ENCODE peak calls at places on chromosomes 4 and X, in four cellular contexts. T, F, K and I are unnamed samples.

GRCh38 chr4:159298502-159298901 is 195.6 kb downstream of the RAPGEF2 start:
- DNase-seq in T (no peak), F (no peak), K (no peak), I (no peak)

GRCh38 chr4:71322425-71322824 is 16.4 kb upstream of the SLC4A4 start:
- DNase-seq in T (no peak), F (no peak), K (no peak), I (no peak)

GRCh38 chrX:43559643-43560042 is 96.5 kb upstream of the MAOA start:
- DNase-seq in T (peak), F (peak), K (peak), I (peak)

GRCh38 chrX:107420571-107420970 is 28.9 kb upstream of the FRMPD3 start:
- DNase-seq in T (no peak), F (no peak), K (no peak), I (no peak)

GRCh38 chr4:83677656-83678055 is 141.7 kb downstream of the GPAT3 start:
- DNase-seq in T (no peak), F (no peak), K (no peak), I (no peak)

GRCh38 chr4:122968227-122968812 is 45.9 kb upstream of the NUDT6 start:
- DNase-seq in T (no peak), F (no peak), K (no peak), I (no peak)

GRCh38 chr4:13535708-13536361 is 8.5 kb downstream of the NKX3-2 start:
- DNase-seq in T (no peak), F (no peak), K (no peak), I (no peak)

GRCh38 chr4:11743236-11743635 is 314.5 kb upstream of the HS3ST1 start:
- DNase-seq in T (no peak), F (no peak), K (no peak), I (no peak)

GRCh38 chrX:155028749-155029360 is 2.2 kb downstream of the FUNDC2 start:
- DNase-seq in T (no peak), F (no peak), K (no peak), I (no peak)

GRCh38 chr4:54473077-54473545 is 184.6 kb upstream of the KIT start:
- DNase-seq in T (no peak), F (peak), K (peak), I (peak)

GRCh38 chr4:155079866-155080265 is 128.6 kb upstream of the NPY2R start:
- DNase-seq in T (no peak), F (no peak), K (no peak), I (no peak)

GRCh38 chrX:48569958-48570357 is 4.3 kb upstream of the RBM3 start:
- DNase-seq in T (no peak), F (no peak), K (no peak), I (no peak)

GRCh38 chrX:13013353-13014110 is 30.9 kb downstream of the FAM9C start:
- DNase-seq in T (no peak), F (no peak), K (no peak), I (no peak)

GRCh38 chr4:15920723-15921591 is 17.6 kb downstream of the FGFBP1 start:
- DNase-seq in T (no peak), F (no peak), K (no peak), I (peak)

GRCh38 chr4:155590751-155591150 is 75.9 kb upstream of the GUCY1A1 start:
- DNase-seq in T (no peak), F (no peak), K (no peak), I (no peak)

GRCh38 chr4:61333490-61333889 is 133.4 kb downstream of the ADGRL3 start:
- DNase-seq in T (no peak), F (no peak), K (no peak), I (no peak)

GRCh38 chr4:47639531-47639930 is 154.5 kb downstream of the ATP10D start:
- DNase-seq in T (no peak), F (no peak), K (no peak), I (no peak)

DNA sequence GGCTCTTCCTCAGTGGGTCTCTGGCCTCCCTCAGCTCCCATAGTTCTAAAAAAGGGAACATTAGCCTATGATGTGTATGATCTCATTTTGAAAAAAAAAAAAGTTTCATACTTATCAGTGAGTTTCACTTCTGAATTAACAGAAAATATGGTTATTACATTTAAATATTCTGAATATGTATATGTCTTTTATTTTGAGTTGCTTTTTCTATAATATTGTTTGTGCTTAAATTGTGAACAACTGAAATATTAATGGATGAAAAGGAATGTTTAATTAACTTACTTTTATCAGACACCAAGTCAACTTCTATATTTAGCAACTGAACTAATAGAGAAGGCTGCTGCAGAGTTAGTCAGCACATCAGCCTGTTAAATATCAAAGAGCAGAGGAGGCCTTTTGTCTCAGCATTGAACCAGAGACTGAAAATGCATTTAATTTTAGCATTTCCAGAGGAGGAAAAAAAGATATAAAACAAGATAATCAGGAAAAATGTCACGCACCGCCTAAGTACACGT is 20.4 kb upstream of the FHL1 start:
- DNase-seq in T (no peak), F (no peak), K (no peak), I (no peak)
- TF ChIP-seq EP300 in T (no peak), F (no peak), K (no peak), I (no peak)

DNA sequence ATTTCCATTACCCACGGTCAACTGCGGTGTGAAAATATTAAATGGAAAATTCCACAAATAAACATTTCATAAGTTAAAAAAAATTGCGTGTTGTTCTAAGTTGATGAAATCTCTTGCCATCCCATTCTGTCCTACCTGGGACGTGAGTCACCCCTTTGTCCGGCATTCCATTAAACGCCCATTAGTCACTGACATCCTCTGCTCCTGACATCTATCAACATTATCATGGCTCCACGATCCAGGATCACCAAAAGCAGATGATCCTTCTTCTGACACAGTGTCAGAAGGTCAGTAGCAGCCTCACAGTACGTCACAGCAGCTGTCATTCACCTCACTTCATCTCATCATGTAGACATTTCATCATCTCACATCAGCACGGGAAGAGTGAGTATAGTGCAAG is 125.7 kb downstream of the ZNF827 start:
- DNase-seq in T (no peak), F (peak), K (no peak), I (no peak)
- TF ChIP-seq EP300 in T (no peak), F (no peak), K (no peak), I (no peak)

GRCh38 chrX:125131146-125131545 is 188.5 kb upstream of the TEX13C start:
- DNase-seq in T (no peak), F (peak), K (no peak), I (no peak)
- TF ChIP-seq EP300 in T (no peak), F (no peak), K (no peak), I (no peak)

DNA sequence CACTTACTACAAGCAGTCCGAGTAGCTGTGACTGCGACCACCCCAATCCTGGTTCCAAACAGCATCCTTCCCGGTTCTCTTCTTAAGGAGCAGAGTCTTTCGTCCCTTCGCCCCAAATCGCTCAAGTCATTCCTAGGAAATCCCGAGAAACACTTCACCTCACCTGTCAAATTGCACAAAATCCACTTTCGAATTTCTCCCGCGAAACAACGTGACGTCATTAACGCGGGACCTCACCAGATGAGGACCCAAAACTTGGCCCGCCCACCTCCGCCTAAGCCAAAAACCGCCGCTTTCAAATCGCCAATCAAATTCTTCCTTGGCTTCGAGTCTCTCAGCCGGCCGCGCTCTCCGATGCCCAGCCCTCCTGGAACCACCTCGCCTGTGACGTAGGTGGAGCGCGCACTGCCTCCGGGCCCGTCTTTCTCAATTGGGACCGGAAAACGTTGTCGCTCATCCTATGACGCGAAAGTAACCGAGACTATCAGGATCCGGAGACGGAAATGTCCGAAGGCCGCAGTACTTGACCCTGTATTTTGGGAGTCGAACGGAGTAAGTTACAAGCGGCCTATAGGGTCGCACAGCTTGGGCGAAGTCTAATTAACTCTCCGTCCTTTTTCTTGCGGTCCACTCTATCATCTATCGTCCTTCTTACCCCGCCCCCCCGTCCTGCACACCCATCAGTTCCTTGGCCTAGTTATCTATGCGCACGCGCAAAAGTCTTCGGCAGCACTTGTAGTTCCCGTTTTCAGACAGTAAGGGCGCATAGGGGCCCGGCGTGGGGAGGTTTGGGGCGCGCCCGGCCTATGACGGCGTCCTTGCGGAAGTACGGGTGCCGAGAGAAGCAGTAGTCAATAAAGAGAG is at the start of the genes LARP7 and ZGRF1:
- DNase-seq in T (peak), F (peak), K (peak), I (peak)
- TF ChIP-seq EP300 in T (no peak), F (no peak), K (peak), I (no peak)

GRCh38 chrX:134669378-134670098 is 11.3 kb upstream of the PLAC1 start:
- DNase-seq in T (no peak), F (no peak), K (no peak), I (no peak)
- TF ChIP-seq EP300 in T (no peak), F (no peak), K (no peak), I (no peak)

GRCh38 chr4:31020363-31020762 is 300.2 kb downstream of the PCDH7 start:
- DNase-seq in T (no peak), F (no peak), K (no peak), I (no peak)

GRCh38 chr4:31016322-31017061 is 296.3 kb downstream of the PCDH7 start:
- DNase-seq in T (no peak), F (no peak), K (no peak), I (no peak)

GRCh38 chr4:31021008-31021407 is 300.8 kb downstream of the PCDH7 start:
- DNase-seq in T (no peak), F (no peak), K (no peak), I (no peak)

GRCh38 chr4:31015123-31015522 is 295.0 kb downstream of the PCDH7 start:
- DNase-seq in T (no peak), F (no peak), K (no peak), I (no peak)
- TF ChIP-seq EP300 in T (no peak), F (no peak), K (no peak), I (no peak)

DNA sequence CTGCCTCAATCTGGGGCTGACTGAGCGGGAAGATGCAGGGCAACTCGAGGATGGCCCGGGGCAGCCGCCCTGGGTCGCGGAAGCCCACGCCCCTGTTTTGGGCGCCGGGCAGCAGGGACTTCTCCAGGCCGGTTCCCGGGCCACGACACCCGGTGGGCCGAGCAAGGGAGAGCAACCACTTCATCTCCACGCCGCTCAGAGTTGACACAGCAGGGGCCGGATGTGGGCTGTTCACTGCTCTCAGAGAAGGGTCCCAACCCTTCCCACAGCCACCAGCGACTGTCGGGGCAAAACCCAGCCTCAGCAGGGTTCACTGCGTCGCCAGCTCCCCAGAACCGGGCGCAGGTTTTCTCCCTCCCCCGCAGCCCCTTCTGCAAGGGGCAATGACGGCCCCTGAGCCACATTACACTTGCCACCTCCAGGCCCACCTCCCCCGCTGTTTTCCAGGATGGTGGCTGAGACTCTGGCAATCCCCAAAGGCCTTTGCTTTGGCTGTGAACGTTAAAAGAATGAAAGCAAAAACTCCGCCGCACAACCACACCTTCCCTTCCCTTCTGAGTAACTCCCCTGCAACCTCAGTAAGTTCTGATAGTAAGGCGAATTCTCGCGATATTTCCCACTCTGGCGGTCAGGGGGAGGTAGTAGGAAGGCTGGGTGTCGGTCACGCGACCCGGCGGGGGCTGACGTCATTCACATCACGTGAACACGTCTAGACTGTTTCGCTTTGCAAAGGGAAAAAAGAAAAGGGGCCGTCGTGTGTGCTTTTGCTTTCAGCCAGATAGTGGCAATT is 718 bp upstream of the CAMK2D start:
- DNase-seq in T (peak), F (peak), K (peak), I (peak)
- TF ChIP-seq EP300 in T (no peak), F (no peak), K (no peak), I (no peak)